ENCODE peak calls at places on chromosomes 5 and 9, in six cellular contexts. One of them, this sample, is unnamed.

GRCh38 chr9:106583751-106584150 is 279.2 kb upstream of the ZNF462 start:
- DNase-seq in ovary: no peak
- DNase-seq in endothelial cell of umbilical vein: no peak
- DNase-seq in A549: no peak
- DNase-seq in uterus: no peak
- DNase-seq in suprapubic skin: no peak
- DNase-seq in this sample: no peak

GRCh38 chr9:87685871-87686519 is 39.9 kb upstream of the CTSL start:
- DNase-seq in suprapubic skin: no peak
- DNase-seq in ovary: no peak
- DNase-seq in uterus: no peak
- DNase-seq in A549: no peak
- DNase-seq in endothelial cell of umbilical vein: no peak
- DNase-seq in this sample: no peak

GRCh38 chr5:81826128-81826527 is 75.2 kb upstream of the SSBP2 start:
- DNase-seq in uterus: no peak
- DNase-seq in A549: no peak
- DNase-seq in suprapubic skin: no peak
- DNase-seq in endothelial cell of umbilical vein: no peak
- DNase-seq in ovary: no peak
- DNase-seq in this sample: no peak

GRCh38 chr5:180333661-180334060 is 19.5 kb downstream of the GFPT2 start:
- DNase-seq in ovary: no peak
- DNase-seq in A549: peak
- DNase-seq in uterus: no peak
- DNase-seq in suprapubic skin: no peak
- DNase-seq in endothelial cell of umbilical vein: peak
- DNase-seq in this sample: peak

GRCh38 chr9:33250458-33250995 is 10.6 kb downstream of the SPINK4 start:
- DNase-seq in A549: no peak
- DNase-seq in suprapubic skin: peak
- DNase-seq in endothelial cell of umbilical vein: no peak
- DNase-seq in ovary: no peak
- DNase-seq in uterus: no peak
- DNase-seq in this sample: no peak

GRCh38 chr5:41246376-41246775 is 33.0 kb upstream of the C6 start:
- DNase-seq in suprapubic skin: no peak
- DNase-seq in endothelial cell of umbilical vein: no peak
- DNase-seq in ovary: no peak
- DNase-seq in A549: peak
- DNase-seq in uterus: peak
- DNase-seq in this sample: peak

GRCh38 chr5:1670342-1670741 is 129.3 kb downstream of the MRPL36 start:
- DNase-seq in uterus: no peak
- DNase-seq in A549: no peak
- DNase-seq in suprapubic skin: no peak
- DNase-seq in endothelial cell of umbilical vein: no peak
- DNase-seq in ovary: no peak
- DNase-seq in this sample: no peak

GRCh38 chr5:119411291-119411934 is 40.9 kb upstream of the HSD17B4 start:
- DNase-seq in A549: no peak
- DNase-seq in endothelial cell of umbilical vein: peak
- DNase-seq in suprapubic skin: no peak
- DNase-seq in uterus: no peak
- DNase-seq in ovary: no peak
- DNase-seq in this sample: peak

GRCh38 chr9:87674565-87675299 is 51.2 kb upstream of the CTSL start:
- DNase-seq in ovary: no peak
- DNase-seq in uterus: no peak
- DNase-seq in suprapubic skin: no peak
- DNase-seq in endothelial cell of umbilical vein: no peak
- DNase-seq in A549: no peak
- DNase-seq in this sample: no peak

GRCh38 chr5:126099077-126099476 is 324.1 kb upstream of the GRAMD2B start:
- DNase-seq in uterus: no peak
- DNase-seq in A549: no peak
- DNase-seq in suprapubic skin: no peak
- DNase-seq in ovary: no peak
- DNase-seq in endothelial cell of umbilical vein: no peak
- DNase-seq in this sample: no peak

GRCh38 chr9:136956604-136957003 is 4.5 kb downstream of the LCN12 start:
- DNase-seq in endothelial cell of umbilical vein: no peak
- DNase-seq in suprapubic skin: no peak
- DNase-seq in A549: no peak
- DNase-seq in uterus: no peak
- DNase-seq in ovary: no peak
- DNase-seq in this sample: no peak

DNA sequence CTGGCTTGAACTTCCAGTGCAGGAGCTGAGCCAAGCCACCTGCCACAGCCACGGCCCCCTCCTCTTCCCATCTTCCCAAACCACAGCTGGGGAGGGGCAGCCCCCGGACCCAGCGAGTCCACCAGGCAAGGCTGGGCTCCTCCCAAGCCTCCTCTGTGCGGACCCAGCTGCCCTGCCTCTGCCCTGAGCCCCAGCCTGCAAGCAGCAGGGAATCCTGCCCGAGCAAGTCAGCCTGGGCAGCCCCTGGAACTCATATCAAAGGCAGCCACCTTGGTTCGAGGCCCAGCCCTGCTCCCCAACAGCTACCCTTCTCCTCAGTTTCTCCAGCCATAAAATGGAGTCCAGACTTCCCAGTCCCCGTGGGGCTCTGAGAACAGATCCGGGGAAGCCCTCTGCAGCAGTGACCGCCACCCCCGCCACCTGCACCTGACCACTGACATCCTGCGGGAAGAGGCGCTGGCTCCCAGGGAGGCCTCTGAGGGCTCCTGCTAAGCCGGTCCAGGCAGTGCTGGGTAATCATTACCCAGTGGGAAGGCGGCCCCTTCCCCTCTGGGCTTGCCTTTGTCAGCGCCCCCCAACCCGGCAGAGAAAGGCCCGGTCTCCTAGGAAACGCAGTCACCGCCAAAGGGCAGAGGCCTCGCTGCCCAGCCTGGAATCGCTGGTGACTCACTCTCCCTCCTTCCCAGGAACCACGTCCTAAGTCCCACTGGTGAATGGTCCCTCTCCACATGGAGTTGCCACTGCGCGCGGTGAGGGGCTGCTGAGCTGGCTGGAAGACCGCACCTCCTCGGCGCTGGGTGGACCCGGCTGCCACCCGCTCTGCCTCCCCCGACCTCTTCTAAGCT is 1.5 kb downstream of the VAV2 start:
- DNase-seq in A549: peak
- DNase-seq in uterus: no peak
- DNase-seq in ovary: no peak
- DNase-seq in suprapubic skin: peak
- DNase-seq in endothelial cell of umbilical vein: peak
- DNase-seq in this sample: peak
- TF ChIP-seq POLR2A in A549: peak
- TF ChIP-seq POLR2A in uterus: no peak
- TF ChIP-seq POLR2A in ovary: no peak
- TF ChIP-seq POLR2A in suprapubic skin: no peak
- TF ChIP-seq POLR2A in endothelial cell of umbilical vein: no peak
- TF ChIP-seq POLR2A in this sample: peak

GRCh38 chr5:10249948-10250803 is at the start of gene CCT5:
- DNase-seq in ovary: peak
- DNase-seq in endothelial cell of umbilical vein: peak
- DNase-seq in uterus: peak
- DNase-seq in suprapubic skin: peak
- DNase-seq in A549: peak
- DNase-seq in this sample: peak
- TF ChIP-seq POLR2A in ovary: no peak
- TF ChIP-seq POLR2A in endothelial cell of umbilical vein: peak
- TF ChIP-seq POLR2A in uterus: no peak
- TF ChIP-seq POLR2A in suprapubic skin: peak
- TF ChIP-seq POLR2A in A549: peak
- TF ChIP-seq POLR2A in this sample: peak

GRCh38 chr9:127802576-127803443 is at the start of gene FPGS:
- DNase-seq in uterus: peak
- DNase-seq in suprapubic skin: peak
- DNase-seq in ovary: peak
- DNase-seq in endothelial cell of umbilical vein: peak
- DNase-seq in A549: peak
- DNase-seq in this sample: peak
- TF ChIP-seq POLR2A in uterus: no peak
- TF ChIP-seq POLR2A in suprapubic skin: peak
- TF ChIP-seq POLR2A in ovary: peak
- TF ChIP-seq POLR2A in endothelial cell of umbilical vein: peak
- TF ChIP-seq POLR2A in A549: peak
- TF ChIP-seq POLR2A in this sample: peak

GRCh38 chr9:127778280-127779135 is at the start of gene SH2D3C:
- DNase-seq in A549: no peak
- DNase-seq in endothelial cell of umbilical vein: no peak
- DNase-seq in ovary: no peak
- DNase-seq in suprapubic skin: no peak
- DNase-seq in uterus: no peak
- DNase-seq in this sample: no peak
- TF ChIP-seq POLR2A in A549: no peak
- TF ChIP-seq POLR2A in endothelial cell of umbilical vein: no peak
- TF ChIP-seq POLR2A in ovary: no peak
- TF ChIP-seq POLR2A in suprapubic skin: no peak
- TF ChIP-seq POLR2A in uterus: no peak
- TF ChIP-seq POLR2A in this sample: no peak

DNA sequence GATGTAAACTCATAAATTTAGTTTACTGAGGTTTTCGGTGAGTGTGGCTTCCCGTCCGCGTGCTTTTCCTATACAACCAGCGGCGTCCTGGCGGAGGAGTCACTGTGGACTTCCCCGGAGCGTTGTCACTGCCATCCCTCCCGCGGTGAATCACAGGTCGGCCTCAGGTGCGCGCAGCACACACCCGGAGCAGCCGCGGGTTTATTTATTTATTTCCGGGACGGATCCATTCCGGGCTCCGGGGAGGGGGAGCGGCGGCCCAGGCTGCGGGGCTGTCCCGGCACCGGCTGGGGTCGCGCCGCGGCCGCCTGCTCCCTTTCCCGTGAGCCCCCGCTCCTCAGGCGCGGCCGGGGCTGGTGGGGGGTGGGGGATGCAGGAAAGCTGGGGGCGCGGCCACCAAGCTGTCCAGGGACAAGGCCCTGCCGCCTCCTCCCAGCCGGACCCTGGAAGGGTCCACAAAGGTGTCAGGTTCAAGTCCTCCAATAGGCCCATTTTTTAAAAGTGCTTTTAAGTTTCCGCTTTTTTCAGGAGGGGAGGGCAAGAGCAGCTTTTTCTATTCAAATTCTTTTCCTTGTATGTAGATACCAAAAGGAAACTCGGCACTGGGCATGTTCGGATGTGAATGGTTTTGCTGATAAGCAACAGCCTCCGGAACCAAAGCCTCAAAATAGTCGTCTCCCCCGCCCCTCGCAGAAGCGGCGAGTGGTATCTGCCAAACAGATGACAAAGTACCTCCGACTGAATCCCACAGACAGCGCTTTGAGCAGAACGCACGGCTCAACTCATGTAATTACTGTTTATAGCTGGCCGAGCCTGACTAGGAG is 192.5 kb downstream of the CD180 start:
- DNase-seq in endothelial cell of umbilical vein: peak
- DNase-seq in suprapubic skin: peak
- DNase-seq in uterus: peak
- DNase-seq in ovary: peak
- DNase-seq in A549: peak
- DNase-seq in this sample: peak
- TF ChIP-seq POLR2A in endothelial cell of umbilical vein: peak
- TF ChIP-seq POLR2A in suprapubic skin: peak
- TF ChIP-seq POLR2A in uterus: peak
- TF ChIP-seq POLR2A in ovary: no peak
- TF ChIP-seq POLR2A in A549: peak
- TF ChIP-seq POLR2A in this sample: no peak

GRCh38 chr9:104900871-104901270 is 27.1 kb downstream of the ABCA1 start:
- DNase-seq in suprapubic skin: no peak
- DNase-seq in endothelial cell of umbilical vein: no peak
- DNase-seq in uterus: no peak
- DNase-seq in A549: no peak
- DNase-seq in ovary: no peak
- DNase-seq in this sample: no peak

GRCh38 chr9:104903609-104904008 is 24.3 kb downstream of the ABCA1 start:
- DNase-seq in uterus: no peak
- DNase-seq in A549: no peak
- DNase-seq in ovary: no peak
- DNase-seq in endothelial cell of umbilical vein: no peak
- DNase-seq in suprapubic skin: no peak
- DNase-seq in this sample: peak

GRCh38 chr9:104896131-104896530 is 31.8 kb downstream of the ABCA1 start:
- DNase-seq in uterus: no peak
- DNase-seq in endothelial cell of umbilical vein: no peak
- DNase-seq in suprapubic skin: no peak
- DNase-seq in ovary: no peak
- DNase-seq in A549: no peak
- DNase-seq in this sample: no peak

GRCh38 chr9:104899759-104900247 is 28.2 kb downstream of the ABCA1 start:
- DNase-seq in suprapubic skin: no peak
- DNase-seq in A549: no peak
- DNase-seq in uterus: no peak
- DNase-seq in endothelial cell of umbilical vein: no peak
- DNase-seq in ovary: no peak
- DNase-seq in this sample: no peak

GRCh38 chr9:104900324-104900723 is 27.6 kb downstream of the ABCA1 start:
- DNase-seq in A549: no peak
- DNase-seq in suprapubic skin: no peak
- DNase-seq in uterus: no peak
- DNase-seq in ovary: no peak
- DNase-seq in endothelial cell of umbilical vein: no peak
- DNase-seq in this sample: no peak
- TF ChIP-seq POLR2A in A549: no peak
- TF ChIP-seq POLR2A in suprapubic skin: no peak
- TF ChIP-seq POLR2A in uterus: no peak
- TF ChIP-seq POLR2A in ovary: no peak
- TF ChIP-seq POLR2A in endothelial cell of umbilical vein: no peak
- TF ChIP-seq POLR2A in this sample: no peak

DNA sequence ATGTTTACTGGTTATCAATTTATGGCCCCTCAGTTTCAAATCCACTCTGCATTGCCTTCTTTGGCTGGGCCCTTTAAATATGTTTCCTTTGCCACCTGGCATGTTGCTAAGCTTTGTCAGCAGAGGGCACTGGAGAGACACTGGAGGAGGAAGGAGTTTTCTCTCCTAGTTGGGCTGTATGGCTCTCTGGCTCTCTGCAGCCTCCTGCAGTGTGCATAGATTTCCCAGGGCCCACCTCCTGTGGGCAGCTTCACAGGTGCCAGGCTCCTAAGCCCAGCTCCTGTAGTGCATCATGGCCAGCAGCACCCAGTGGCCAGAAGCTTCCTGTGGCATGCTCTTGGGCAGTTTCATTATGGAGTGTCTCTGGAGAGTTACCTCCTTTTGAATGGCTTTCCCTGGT is 23.3 kb downstream of the CAVIN4 start:
- DNase-seq in endothelial cell of umbilical vein: peak
- DNase-seq in A549: peak
- DNase-seq in ovary: no peak
- DNase-seq in suprapubic skin: no peak
- DNase-seq in uterus: no peak
- DNase-seq in this sample: peak
- TF ChIP-seq POLR2A in endothelial cell of umbilical vein: no peak
- TF ChIP-seq POLR2A in A549: no peak
- TF ChIP-seq POLR2A in ovary: no peak
- TF ChIP-seq POLR2A in suprapubic skin: no peak
- TF ChIP-seq POLR2A in uterus: no peak
- TF ChIP-seq POLR2A in this sample: no peak

This sample was measured in H54.